ENCODE peak calls at places on chromosomes 11 and 22, in five cellular contexts. U, Z, K, Y and N are unnamed samples.

GRCh38 chr11:132278801-132279574 is 908.6 kb downstream of the NTM start:
- DNase-seq in Y (peak), U (no peak), K (no peak), Z (no peak), N (no peak)

GRCh38 chr11:96303067-96303466 is 39.9 kb downstream of the MAML2 start:
- DNase-seq in K (no peak), U (no peak), Z (no peak), Y (no peak), N (no peak)

GRCh38 chr11:18106688-18107087 is 806 bp upstream of the SAAL1 start:
- DNase-seq in Z (no peak), Y (no peak), K (no peak), U (no peak), N (no peak)

GRCh38 chr11:82903843-82904586 is 2.5 kb downstream of the DDIAS start:
- DNase-seq in Y (no peak), K (no peak), U (no peak), Z (no peak), N (no peak)

GRCh38 chr22:38114484-38115398 is 4.3 kb upstream of the BAIAP2L2 start:
- DNase-seq in Z (peak), K (peak), U (no peak), Y (no peak), N (peak)

GRCh38 chr22:18078329-18079041 is 695 bp downstream of the PEX26 start:
- DNase-seq in Z (peak), U (no peak), Y (no peak), K (peak), N (no peak)

GRCh38 chr11:73269353-73270088 is 2.6 kb upstream of the P2RY6 start:
- DNase-seq in K (no peak), Z (no peak), U (no peak), Y (no peak), N (no peak)

GRCh38 chr11:81725691-81726090 is 1008.0 kb downstream of the FAM181B start:
- DNase-seq in U (no peak), K (no peak), Y (no peak), Z (no peak), N (no peak)

GRCh38 chr11:78256962-78257361 is 68.2 kb downstream of the USP35 start:
- DNase-seq in Y (no peak), U (no peak), Z (no peak), K (no peak), N (no peak)

GRCh38 chr11:68056317-68057285 is 17.8 kb downstream of the TCIRG1 start:
- DNase-seq in Z (no peak), K (no peak), U (no peak), Y (no peak), N (no peak)

GRCh38 chr22:46619830-46620501 is at the start of gene GRAMD4:
- DNase-seq in Y (no peak), Z (peak), K (no peak), U (no peak), N (no peak)

GRCh38 chr22:45552580-45553332 is 50.1 kb downstream of the FBLN1 start:
- DNase-seq in Y (no peak), U (no peak), K (no peak), Z (peak), N (no peak)

GRCh38 chr11:34431979-34432378 is 6.8 kb upstream of the CAT start:
- DNase-seq in Z (no peak), K (no peak), U (no peak), Y (no peak), N (no peak)

GRCh38 chr11:69563946-69564780 is 76.8 kb upstream of the CCND1 start:
- DNase-seq in Y (no peak), U (no peak), K (no peak), Z (no peak), N (no peak)

GRCh38 chr11:6627762-6628241 is 8.6 kb upstream of the TPP1 start:
- DNase-seq in Z (no peak), K (no peak), Y (no peak), U (no peak), N (no peak)

GRCh38 chr11:44855138-44855849 is 95.4 kb downstream of the TP53I11 start:
- DNase-seq in K (no peak), U (no peak), Z (no peak), Y (no peak), N (no peak)

GRCh38 chr11:39361557-39361956 is 2097.9 kb downstream of the LRRC4C start:
- DNase-seq in U (no peak), Y (no peak), Z (no peak), K (no peak), N (no peak)

GRCh38 chr11:47327025-47327424 is 25.5 kb downstream of the MYBPC3 start:
- DNase-seq in U (no peak), K (no peak), Y (no peak), Z (peak), N (no peak)

GRCh38 chr22:20783844-20784723 is 10.2 kb downstream of the SERPIND1 start:
- DNase-seq in U (peak), Y (peak), Z (peak), K (peak), N (peak)

GRCh38 chr22:20956258-20957117 is 10.6 kb upstream of the AIFM3 start:
- DNase-seq in K (peak), Y (no peak), Z (no peak), U (no peak), N (peak)

GRCh38 chr11:58999291-58999680 is 60.0 kb downstream of the GLYATL1 start:
- DNase-seq in U (no peak), Y (no peak), K (no peak), Z (no peak), N (no peak)

GRCh38 chr11:89347071-89347470 is 144.1 kb downstream of the NOX4 start:
- DNase-seq in Z (peak), K (no peak), Y (no peak), U (no peak), N (no peak)

GRCh38 chr11:112518371-112518770 is 257.7 kb upstream of the PLET1 start:
- DNase-seq in Z (no peak), K (no peak), Y (no peak), U (no peak), N (no peak)

GRCh38 chr11:133948711-133949110 is 8.1 kb downstream of the IGSF9B start:
- DNase-seq in K (no peak), Y (no peak), Z (no peak), U (no peak), N (no peak)

GRCh38 chr11:111571829-111572501 is 30.3 kb upstream of the SIK2 start:
- DNase-seq in U (no peak), Z (no peak), K (no peak), Y (no peak), N (no peak)

GRCh38 chr11:62394825-62395538 is 23.9 kb upstream of the SCGB1A1 start:
- DNase-seq in Y (peak), K (peak), U (no peak), Z (peak), N (peak)

GRCh38 chr22:35601743-35602633 is 15.1 kb downstream of the MB start:
- DNase-seq in Z (no peak), K (no peak), Y (no peak), U (no peak), N (no peak)

GRCh38 chr11:108115495-108116140 is 5.7 kb upstream of the ACAT1 start:
- DNase-seq in K (peak), Y (no peak), U (peak), Z (no peak), N (no peak)

GRCh38 chr22:27170491-27170890 is 513.1 kb downstream of the MIAT start:
- DNase-seq in K (no peak), U (no peak), Y (no peak), Z (no peak), N (peak)
- TF ChIP-seq SIN3A in K (no peak), U (no peak), Y (no peak), Z (no peak), N (no peak)

DNA sequence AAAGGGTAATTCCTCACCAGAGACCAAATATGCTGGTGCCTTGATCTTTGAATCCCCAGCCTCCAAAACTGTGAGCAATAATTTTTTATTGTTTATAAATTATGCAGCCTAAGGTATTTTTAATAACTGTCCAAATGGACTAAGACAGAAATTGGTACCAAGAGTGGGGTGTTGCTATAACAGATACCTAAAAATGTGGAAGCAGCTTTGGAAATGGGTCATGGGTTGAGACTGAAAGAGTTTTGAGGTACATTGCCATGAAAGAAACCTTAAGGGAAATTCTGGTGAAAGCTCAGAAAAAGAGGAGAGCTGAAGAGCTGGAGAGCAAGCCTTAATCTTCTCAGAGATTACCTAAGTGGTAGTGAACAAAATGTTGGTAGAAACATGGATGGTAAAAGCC is 378.2 kb downstream of the NXPE2 start:
- DNase-seq in K (no peak), Y (no peak), Z (no peak), U (no peak), N (no peak)
- TF ChIP-seq SIN3A in K (no peak), Y (no peak), Z (no peak), U (no peak), N (no peak)

GRCh38 chr22:44549021-44549420 is 51.0 kb upstream of the RTL6 start:
- DNase-seq in Z (no peak), K (no peak), Y (no peak), U (no peak), N (no peak)

GRCh38 chr22:44544523-44545433 is 46.7 kb upstream of the RTL6 start:
- DNase-seq in K (no peak), U (no peak), Y (no peak), Z (no peak), N (no peak)

GRCh38 chr22:44545773-44546172 is 47.7 kb upstream of the RTL6 start:
- DNase-seq in K (no peak), U (no peak), Y (no peak), Z (no peak), N (no peak)

GRCh38 chr22:44547371-44547770 is 49.3 kb upstream of the RTL6 start:
- DNase-seq in K (no peak), U (no peak), Z (no peak), Y (no peak), N (no peak)

DNA sequence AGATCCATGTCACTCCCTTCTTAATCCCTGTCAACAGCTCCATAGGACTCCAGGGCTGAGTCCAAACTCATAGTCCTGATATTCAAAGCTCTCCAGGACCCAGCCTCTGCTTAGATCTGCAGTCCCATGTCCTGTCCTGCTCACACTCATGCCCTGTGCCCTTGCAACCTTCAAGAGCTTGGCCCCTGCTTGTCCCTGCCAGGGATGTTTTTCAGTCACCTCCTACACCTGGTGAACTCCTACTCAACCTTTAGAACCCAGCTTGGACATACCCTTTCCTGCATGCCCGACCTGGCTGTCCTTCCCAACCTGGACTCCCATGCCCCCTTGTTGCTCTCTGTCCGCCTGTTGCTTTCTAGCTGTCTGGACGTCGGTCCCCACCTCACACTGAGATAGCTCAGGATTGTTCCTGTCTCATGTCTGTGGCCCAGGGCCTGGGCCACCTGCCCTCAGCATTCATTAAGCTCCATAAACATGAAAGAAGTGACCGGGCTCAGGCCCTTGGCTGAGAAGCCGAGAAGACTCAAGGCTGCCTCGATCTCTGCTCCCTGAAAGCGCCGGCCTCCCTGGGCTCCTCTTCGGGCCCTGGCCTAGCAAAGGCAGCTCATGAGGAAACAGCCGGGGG is 48.8 kb upstream of the RTL6 start:
- DNase-seq in U (no peak), Z (no peak), Y (no peak), K (no peak), N (no peak)
- TF ChIP-seq SIN3A in U (no peak), Z (no peak), Y (no peak), K (no peak), N (no peak)

DNA sequence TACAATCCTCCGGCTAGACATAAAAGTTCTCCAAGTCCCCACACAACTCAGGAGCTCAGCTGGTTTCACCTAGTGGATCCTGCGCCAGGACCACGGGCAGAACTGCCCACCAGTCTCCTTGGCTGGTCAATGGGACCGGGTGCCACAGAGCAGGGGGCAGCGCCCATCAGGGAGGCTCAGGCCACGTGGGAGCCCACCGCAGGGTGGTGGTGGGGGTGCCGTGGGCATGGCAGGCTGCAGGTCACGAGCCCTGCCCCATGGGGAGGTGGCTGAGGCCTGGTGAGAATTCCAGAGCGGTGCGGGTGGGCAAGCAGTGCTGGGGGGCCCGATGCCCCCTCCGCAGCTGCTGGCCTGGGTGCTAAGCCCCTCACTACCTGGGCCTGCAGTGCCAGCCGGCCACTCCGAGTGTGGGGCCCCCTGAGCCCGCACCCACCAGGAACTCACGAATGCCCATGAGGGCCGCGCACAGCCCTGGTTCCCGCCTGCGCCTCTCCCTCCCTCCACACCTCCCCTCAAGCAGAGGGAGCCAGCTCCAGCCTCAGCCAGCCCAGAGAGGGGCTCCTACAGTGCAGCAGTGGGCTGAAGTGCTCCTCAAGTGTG is 1091.9 kb upstream of the TENM4 start:
- DNase-seq in U (no peak), Z (no peak), Y (no peak), K (no peak), N (no peak)
- TF ChIP-seq SIN3A in U (no peak), Z (no peak), Y (no peak), K (no peak), N (no peak)

GRCh38 chr11:102791271-102792036 is 6.5 kb downstream of the MMP1 start:
- DNase-seq in Y (no peak), K (no peak), U (no peak), Z (no peak), N (no peak)

GRCh38 chr11:102783720-102784119 is 3.3 kb upstream of the MMP10 start:
- DNase-seq in K (no peak), Z (no peak), U (no peak), Y (no peak), N (no peak)

GRCh38 chr11:102784380-102784779 is 4.0 kb upstream of the MMP10 start:
- DNase-seq in U (no peak), Y (no peak), K (no peak), Z (no peak), N (no peak)

GRCh38 chr11:102792604-102793003 is 5.4 kb downstream of the MMP1 start:
- DNase-seq in Z (no peak), K (no peak), Y (no peak), U (no peak), N (no peak)

GRCh38 chr11:102788334-102789035 is 8.1 kb upstream of the MMP10 start:
- DNase-seq in Z (no peak), U (no peak), K (no peak), Y (no peak), N (no peak)
- TF ChIP-seq SIN3A in Z (no peak), U (no peak), K (no peak), Y (no peak), N (no peak)

DNA sequence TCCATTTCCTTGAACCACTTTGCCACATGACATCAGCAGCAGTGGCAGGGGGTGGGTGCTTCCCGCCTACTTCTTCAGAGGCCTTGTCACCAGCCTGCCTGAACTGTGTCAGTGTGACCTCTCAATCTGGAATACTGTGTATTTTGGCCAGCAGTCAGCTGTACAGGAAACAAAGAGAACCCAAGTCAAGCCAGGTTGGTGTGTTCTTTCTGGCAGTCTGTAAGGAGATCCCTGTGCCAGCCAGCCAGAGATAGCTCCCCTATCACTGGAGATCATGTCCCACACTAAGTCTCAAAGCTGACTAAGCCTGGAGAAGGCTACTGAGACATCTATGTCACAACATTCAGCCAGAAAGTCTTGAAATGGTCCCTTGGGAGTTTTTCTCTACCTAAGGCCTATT is 142.1 kb downstream of the TRPC6 start:
- DNase-seq in U (no peak), K (no peak), Y (no peak), Z (no peak), N (no peak)
- TF ChIP-seq SIN3A in U (no peak), K (no peak), Y (no peak), Z (no peak), N (no peak)

DNA sequence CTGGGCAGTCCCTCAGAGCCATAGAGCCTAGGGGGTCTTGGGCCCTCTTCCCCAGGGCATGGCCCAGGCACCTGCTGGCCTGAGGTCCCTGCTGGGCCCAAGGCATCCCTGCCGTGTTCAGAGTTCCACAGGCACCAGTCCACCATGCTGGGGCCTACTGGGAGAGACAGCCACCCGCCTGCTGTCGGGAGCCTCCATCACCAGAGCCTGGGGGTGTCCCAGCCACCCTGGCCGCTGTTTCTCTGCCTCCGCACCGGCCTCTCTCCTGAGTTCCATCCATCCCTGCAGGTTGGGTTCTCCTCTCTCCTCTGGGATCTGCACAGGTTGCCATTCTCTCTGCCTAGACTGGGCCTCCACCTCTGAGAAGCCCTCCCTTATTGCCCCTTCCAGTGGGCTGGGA is 68.6 kb downstream of the KCNQ1 start:
- DNase-seq in K (no peak), Y (no peak), Z (peak), U (no peak), N (no peak)
- TF ChIP-seq SIN3A in K (no peak), Y (no peak), Z (no peak), U (no peak), N (no peak)

GRCh38 chr11:104967493-104968364 is 645 bp downstream of the CASP4 start:
- DNase-seq in K (no peak), U (peak), Z (no peak), Y (no peak), N (no peak)

GRCh38 chr11:104968856-104969776 is 742 bp upstream of the CASP4 start:
- DNase-seq in Y (no peak), K (peak), Z (no peak), U (peak), N (no peak)

GRCh38 chr11:104970756-104971155 is 2.4 kb upstream of the CASP4 start:
- DNase-seq in U (no peak), Z (no peak), Y (no peak), K (no peak), N (no peak)

GRCh38 chr11:104965735-104966134 is 2.6 kb downstream of the CASP4 start:
- DNase-seq in U (no peak), K (no peak), Y (no peak), Z (no peak), N (no peak)

DNA sequence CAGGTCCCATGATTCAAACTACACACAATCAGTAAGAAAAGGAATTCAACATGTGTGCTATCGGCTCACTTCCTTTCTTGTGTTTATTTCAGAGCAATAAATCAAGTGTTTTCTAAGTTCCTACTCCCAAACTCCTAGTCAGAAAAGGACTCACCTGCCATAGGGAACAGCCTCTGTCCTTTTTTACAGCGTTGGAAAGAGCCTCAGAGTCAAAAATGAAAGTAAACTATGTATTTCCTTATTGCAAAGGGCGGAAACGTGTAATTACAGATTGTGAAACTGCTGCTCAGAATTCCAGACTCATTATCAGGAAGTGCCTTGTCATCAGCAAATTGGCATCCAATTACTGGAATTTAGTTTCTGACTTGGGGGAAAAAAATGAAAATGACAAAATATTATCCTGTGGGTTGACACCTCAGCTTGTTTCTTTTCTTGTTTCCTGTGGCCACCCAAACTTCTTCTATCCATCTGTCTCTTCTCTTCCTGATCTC is at the start of gene CASP4:
- DNase-seq in U (peak), K (no peak), Y (peak), Z (peak), N (peak)
- TF ChIP-seq SIN3A in U (no peak), K (no peak), Y (no peak), Z (no peak), N (peak)

DNA sequence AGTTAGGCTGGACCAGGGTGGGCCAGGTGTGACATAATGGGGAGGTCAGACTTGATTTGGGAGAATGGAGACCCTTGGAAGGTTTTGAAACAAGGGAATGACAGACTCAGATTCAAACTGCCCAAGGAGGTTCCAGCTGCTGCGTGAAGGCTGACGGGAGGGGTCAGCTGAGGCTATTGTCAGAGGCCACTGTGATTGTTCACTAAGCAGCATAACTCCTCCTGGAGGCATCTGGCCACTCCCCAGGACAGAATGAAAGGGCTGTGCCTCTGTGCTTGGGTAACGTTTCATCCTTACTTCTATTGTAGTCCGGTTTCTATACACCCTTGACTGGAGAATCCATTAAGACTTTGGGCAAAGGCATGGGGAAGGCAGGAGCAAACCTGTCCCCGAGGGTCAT is 126.6 kb downstream of the DSCAML1 start:
- DNase-seq in Z (no peak), U (no peak), Y (no peak), K (no peak), N (no peak)
- TF ChIP-seq SIN3A in Z (no peak), U (no peak), Y (no peak), K (no peak), N (no peak)